ENCODE peak calls at places on chromosome 22, in nine cellular contexts. U, C, N, R, J, Y, E, X and K are unnamed samples.
A peak's percentile ranks its signal among the peaks of the same experiment; 100 is the strongest.

GRCh38 chr22:49971232-49972162 is 10.9 kb downstream of the PIM3 start:
- DNase-seq in J (peak; percentile 54), C (no peak), E (peak; percentile 59), Y (peak; percentile 57), N (no peak), R (peak; percentile 75), X (peak; percentile 64), U (no peak), K (peak; percentile 53)

GRCh38 chr22:20752873-20753272 is 21.0 kb upstream of the SERPIND1 start:
- DNase-seq in U (no peak), J (no peak), Y (no peak), X (no peak), N (no peak), R (no peak), E (no peak), C (no peak), K (no peak)

GRCh38 chr22:44411226-44412135 is 86.6 kb downstream of the RTL6 start:
- DNase-seq in N (no peak), R (no peak), U (no peak), X (peak; percentile 4), J (no peak), Y (no peak), E (no peak), C (no peak), K (no peak)

GRCh38 chr22:43946391-43946680 is 8.9 kb upstream of the SAMM50 start:
- DNase-seq in Y (peak; percentile 46), U (no peak), N (no peak), J (no peak), E (no peak), C (no peak), X (peak; percentile 5), R (no peak), K (no peak)

GRCh38 chr22:37627545-37627944 is 11.9 kb upstream of the SH3BP1 start:
- DNase-seq in Y (no peak), U (no peak), J (no peak), R (peak; percentile 45), C (no peak), E (no peak), N (no peak), X (no peak), K (no peak)

GRCh38 chr22:41596776-41597634 is 7.4 kb upstream of the PMM1 start:
- DNase-seq in E (no peak), J (peak; percentile 18), Y (peak; percentile 66), X (peak; percentile 68), U (peak; percentile 2), N (no peak), C (peak; percentile 45), R (no peak), K (peak; percentile 47)

GRCh38 chr22:43000441-43001175 is 14.3 kb downstream of the PACSIN2 start:
- DNase-seq in C (no peak), J (no peak), E (no peak), X (peak; percentile 35), Y (peak; percentile 79), R (no peak), U (no peak), N (no peak), K (no peak)

GRCh38 chr22:46657996-46658947 is 38.1 kb downstream of the GRAMD4 start:
- DNase-seq in C (no peak), J (no peak), N (no peak), R (no peak), X (no peak), E (no peak), U (no peak), Y (no peak), K (no peak)

GRCh38 chr22:36383110-36383581 is 4.6 kb downstream of the MYH9 start:
- DNase-seq in U (no peak), Y (peak; percentile 37), C (no peak), X (peak; percentile 59), E (no peak), N (peak; percentile 61), R (no peak), J (peak; percentile 82), K (no peak)

GRCh38 chr22:36409911-36410756 is 22.4 kb upstream of the MYH9 start:
- DNase-seq in E (peak; percentile 33), C (peak; percentile 99), U (peak; percentile 96), Y (no peak), X (peak; percentile 53), R (peak; percentile 55), N (peak; percentile 58), J (no peak), K (peak; percentile 99)

GRCh38 chr22:39502109-39502788 is at the start of gene MIEF1:
- DNase-seq in U (peak; percentile 94), R (peak; percentile 77), N (peak; percentile 80), J (peak; percentile 89), C (peak; percentile 92), E (peak; percentile 80), Y (peak; percentile 97), X (peak; percentile 95), K (peak; percentile 96)

GRCh38 chr22:29697853-29698598 is 21.8 kb upstream of the CABP7 start:
- DNase-seq in N (no peak), X (no peak), C (no peak), E (no peak), Y (no peak), R (no peak), U (no peak), J (no peak), K (no peak)

GRCh38 chr22:50268655-50269113 is 1.5 kb downstream of the MAPK11 start:
- DNase-seq in U (peak; percentile 17), J (no peak), X (peak; percentile 24), E (no peak), N (no peak), R (no peak), C (no peak), Y (peak; percentile 36), K (no peak)

GRCh38 chr22:30435674-30436126 is 10.1 kb downstream of the MTFP1 start:
- DNase-seq in J (no peak), U (no peak), X (no peak), E (no peak), C (no peak), N (peak; percentile 79), Y (no peak), R (peak; percentile 75), K (no peak)

GRCh38 chr22:22404598-22405284 is 103.8 kb downstream of the ZNF280B start:
- DNase-seq in U (no peak), J (no peak), N (no peak), E (no peak), Y (no peak), R (no peak), X (no peak), C (no peak), K (no peak)

GRCh38 chr22:32100711-32101110 is 57.6 kb downstream of the SLC5A1 start:
- DNase-seq in X (no peak), E (no peak), U (no peak), J (no peak), N (no peak), Y (no peak), C (no peak), R (no peak), K (no peak)

GRCh38 chr22:44571566-44572413 is 73.8 kb upstream of the RTL6 start:
- DNase-seq in E (no peak), C (no peak), N (no peak), U (no peak), J (no peak), R (no peak), Y (no peak), X (no peak), K (no peak)

GRCh38 chr22:24532075-24532474 is 22.9 kb downstream of the GUCD1 start:
- DNase-seq in R (no peak), X (no peak), N (no peak), C (no peak), Y (no peak), U (no peak), J (no peak), E (no peak), K (no peak)

GRCh38 chr22:36010090-36010489 is 18.5 kb downstream of the RBFOX2 start:
- DNase-seq in U (peak; percentile 43), Y (no peak), E (no peak), C (no peak), R (no peak), X (no peak), N (no peak), J (no peak), K (no peak)